ENCODE peak calls at places on chromosome X, in six cellular contexts. O, H, C, L, A and U are unnamed samples.

GRCh38 chrX:17846045-17846444 is 15.1 kb downstream of the RAI2 start:
- DNase-seq in O (no peak), H (no peak), C (no peak), L (no peak), A (no peak), U (no peak)

GRCh38 chrX:67780694-67781109 is 236.9 kb downstream of the AR start:
- DNase-seq in O (no peak), H (peak), C (peak), L (no peak), A (no peak), U (peak)

GRCh38 chrX:106599411-106599810 is 12.4 kb upstream of the RADX start:
- DNase-seq in O (no peak), H (no peak), C (no peak), L (no peak), A (no peak), U (no peak)

GRCh38 chrX:39837688-39838087 is 260.1 kb downstream of the BCOR start:
- DNase-seq in O (no peak), H (no peak), C (no peak), L (no peak), A (no peak), U (no peak)

GRCh38 chrX:67545772-67546495 is 2.1 kb downstream of the AR start:
- DNase-seq in O (peak), H (peak), C (peak), L (no peak), A (no peak), U (no peak)

GRCh38 chrX:9343971-9344370 is 120.9 kb upstream of the TBL1X start:
- DNase-seq in O (no peak), H (no peak), C (no peak), L (no peak), A (no peak), U (no peak)

GRCh38 chrX:151396042-151396826 is 772 bp upstream of the VMA21 start:
- DNase-seq in O (no peak), H (peak), C (peak), L (peak), A (no peak), U (no peak)

GRCh38 chrX:108396188-108396885 is 41.9 kb downstream of the COL4A6 start:
- DNase-seq in O (no peak), H (peak), C (no peak), L (no peak), A (no peak), U (no peak)

GRCh38 chrX:87914726-87915125 is 397.1 kb downstream of the KLHL4 start:
- DNase-seq in O (no peak), H (no peak), C (no peak), L (no peak), A (no peak), U (no peak)

GRCh38 chrX:49174723-49175122 is 3.0 kb downstream of the PLP2 start:
- DNase-seq in O (no peak), H (no peak), C (no peak), L (no peak), A (no peak), U (peak)

GRCh38 chrX:153526040-153526439 is 8.6 kb downstream of the ATP2B3 start:
- DNase-seq in O (no peak), H (no peak), C (no peak), L (no peak), A (no peak), U (peak)

GRCh38 chrX:149513713-149514427 is 8.8 kb upstream of the IDS start:
- DNase-seq in O (no peak), H (no peak), C (no peak), L (no peak), A (peak), U (no peak)

GRCh38 chrX:17519349-17519748 is 144.3 kb downstream of the NHS start:
- DNase-seq in O (no peak), H (no peak), C (no peak), L (no peak), A (no peak), U (no peak)

GRCh38 chrX:154064637-154065435 is 32.7 kb downstream of the MECP2 start:
- DNase-seq in O (no peak), H (no peak), C (no peak), L (no peak), A (no peak), U (no peak)

GRCh38 chrX:5537098-5537497 is 691.6 kb downstream of the NLGN4X start:
- DNase-seq in O (no peak), H (no peak), C (no peak), L (no peak), A (no peak), U (no peak)

GRCh38 chrX:33014949-33015348 is 196.4 kb downstream of the DMD start:
- DNase-seq in O (no peak), H (no peak), C (no peak), L (no peak), A (no peak), U (no peak)

GRCh38 chrX:154123241-154124219 is 20.5 kb upstream of the OPN1LW start:
- DNase-seq in O (peak), H (peak), C (no peak), L (no peak), A (peak), U (peak)

GRCh38 chrX:78652971-78653822 is 5.9 kb downstream of the RTL3 start:
- DNase-seq in O (no peak), H (peak), C (no peak), L (no peak), A (peak), U (no peak)

GRCh38 chrX:50068293-50068568 is 132.6 kb downstream of the AKAP4 start:
- DNase-seq in O (no peak), H (no peak), C (no peak), L (no peak), A (no peak), U (no peak)

GRCh38 chrX:110146521-110146920 is 143.6 kb downstream of the TMEM164 start:
- DNase-seq in O (peak), H (peak), C (no peak), L (no peak), A (peak), U (peak)

GRCh38 chrX:136718091-136718490 is 62.6 kb downstream of the ARHGEF6 start:
- DNase-seq in O (no peak), H (no peak), C (no peak), L (no peak), A (no peak), U (no peak)

GRCh38 chrX:30280428-30280827 is 28.8 kb downstream of the NR0B1 start:
- DNase-seq in O (no peak), H (no peak), C (no peak), L (no peak), A (no peak), U (no peak)

GRCh38 chrX:155070663-155070974 is 317 bp downstream of the CMC4 start:
- DNase-seq in O (peak), H (no peak), C (no peak), L (no peak), A (no peak), U (peak)

GRCh38 chrX:8864151-8864550 is 63.0 kb upstream of the FAM9A start:
- DNase-seq in O (peak), H (no peak), C (no peak), L (no peak), A (no peak), U (no peak)

GRCh38 chrX:56764975-56765791 is 36.1 kb downstream of the NBDY start:
- DNase-seq in O (no peak), H (no peak), C (no peak), L (peak), A (no peak), U (no peak)

GRCh38 chrX:723781-724180 is 93.2 kb downstream of the SHOX start:
- DNase-seq in O (no peak), H (peak), C (no peak), L (no peak), A (peak), U (no peak)

GRCh38 chrX:102765217-102765616 is 44.7 kb downstream of the GPRASP3 start:
- DNase-seq in O (no peak), H (peak), C (no peak), L (no peak), A (no peak), U (no peak)

GRCh38 chrX:446243-446642 is 59.5 kb upstream of the PPP2R3B start:
- DNase-seq in O (no peak), H (no peak), C (no peak), L (no peak), A (no peak), U (no peak)

GRCh38 chrX:103585421-103586313 is at the start of gene TCEAL4:
- DNase-seq in O (peak), H (peak), C (no peak), L (peak), A (peak), U (no peak)

GRCh38 chrX:118523920-118524319 is 28.3 kb downstream of the DOCK11 start:
- DNase-seq in O (no peak), H (no peak), C (no peak), L (peak), A (peak), U (peak)